ENCODE peak calls at places on chromosomes 5 and 9, in nine cellular contexts. One of them, this sample, is unnamed.

GRCh38 chr9:121399883-121400607 is 30.0 kb upstream of the STOM start:
- DNase-seq in RWPE1: peak
- DNase-seq in iris pigment epithelial cell: peak
- DNase-seq in NAMALWA: peak
- DNase-seq in head of caudate nucleus: no peak
- DNase-seq in CD8-positive, alpha-beta T cell: peak
- DNase-seq in colonic mucosa: no peak
- DNase-seq in GDM1: peak
- DNase-seq in M059J: peak
- DNase-seq in this sample: peak

GRCh38 chr5:86644843-86645242 is 27.1 kb downstream of the COX7C start:
- DNase-seq in RWPE1: no peak
- DNase-seq in iris pigment epithelial cell: no peak
- DNase-seq in NAMALWA: no peak
- DNase-seq in head of caudate nucleus: no peak
- DNase-seq in CD8-positive, alpha-beta T cell: no peak
- DNase-seq in colonic mucosa: no peak
- DNase-seq in GDM1: no peak
- DNase-seq in M059J: no peak
- DNase-seq in this sample: no peak

GRCh38 chr5:17289681-17290619 is 72.5 kb downstream of the BASP1 start:
- DNase-seq in RWPE1: no peak
- DNase-seq in iris pigment epithelial cell: peak
- DNase-seq in NAMALWA: no peak
- DNase-seq in head of caudate nucleus: no peak
- DNase-seq in CD8-positive, alpha-beta T cell: no peak
- DNase-seq in colonic mucosa: no peak
- DNase-seq in GDM1: no peak
- DNase-seq in M059J: peak
- DNase-seq in this sample: no peak

GRCh38 chr9:128718047-128718446 is 5.9 kb downstream of the ZDHHC12 start:
- DNase-seq in RWPE1: no peak
- DNase-seq in iris pigment epithelial cell: no peak
- DNase-seq in NAMALWA: no peak
- DNase-seq in head of caudate nucleus: no peak
- DNase-seq in CD8-positive, alpha-beta T cell: no peak
- DNase-seq in colonic mucosa: no peak
- DNase-seq in GDM1: no peak
- DNase-seq in M059J: no peak
- DNase-seq in this sample: no peak

GRCh38 chr9:83583151-83584014 is 39.6 kb upstream of the IDNK start:
- DNase-seq in RWPE1: peak
- DNase-seq in iris pigment epithelial cell: peak
- DNase-seq in NAMALWA: peak
- DNase-seq in head of caudate nucleus: peak
- DNase-seq in CD8-positive, alpha-beta T cell: peak
- DNase-seq in colonic mucosa: peak
- DNase-seq in GDM1: no peak
- DNase-seq in M059J: peak
- DNase-seq in this sample: no peak

GRCh38 chr9:130150779-130151381 is 21.3 kb upstream of the NCS1 start:
- DNase-seq in RWPE1: no peak
- DNase-seq in iris pigment epithelial cell: peak
- DNase-seq in NAMALWA: no peak
- DNase-seq in head of caudate nucleus: no peak
- DNase-seq in CD8-positive, alpha-beta T cell: no peak
- DNase-seq in colonic mucosa: no peak
- DNase-seq in GDM1: no peak
- DNase-seq in M059J: peak
- DNase-seq in this sample: no peak

GRCh38 chr9:77667151-77667550 is 19.0 kb upstream of the GNA14 start:
- DNase-seq in RWPE1: no peak
- DNase-seq in iris pigment epithelial cell: no peak
- DNase-seq in NAMALWA: no peak
- DNase-seq in head of caudate nucleus: no peak
- DNase-seq in CD8-positive, alpha-beta T cell: no peak
- DNase-seq in colonic mucosa: no peak
- DNase-seq in GDM1: no peak
- DNase-seq in M059J: no peak
- DNase-seq in this sample: no peak

GRCh38 chr5:76402251-76402879 is 720 bp upstream of the IQGAP2 start:
- DNase-seq in RWPE1: peak
- DNase-seq in iris pigment epithelial cell: peak
- DNase-seq in NAMALWA: peak
- DNase-seq in head of caudate nucleus: no peak
- DNase-seq in CD8-positive, alpha-beta T cell: peak
- DNase-seq in colonic mucosa: peak
- DNase-seq in GDM1: peak
- DNase-seq in M059J: no peak
- DNase-seq in this sample: no peak

GRCh38 chr9:121281614-121282291 is 13.8 kb downstream of the GSN start:
- DNase-seq in RWPE1: peak
- DNase-seq in iris pigment epithelial cell: peak
- DNase-seq in NAMALWA: no peak
- DNase-seq in head of caudate nucleus: no peak
- DNase-seq in CD8-positive, alpha-beta T cell: no peak
- DNase-seq in colonic mucosa: peak
- DNase-seq in GDM1: no peak
- DNase-seq in M059J: peak
- DNase-seq in this sample: no peak

GRCh38 chr5:171863928-171864327 is 78.3 kb downstream of the SMIM23 start:
- DNase-seq in RWPE1: peak
- DNase-seq in iris pigment epithelial cell: peak
- DNase-seq in NAMALWA: no peak
- DNase-seq in head of caudate nucleus: no peak
- DNase-seq in CD8-positive, alpha-beta T cell: no peak
- DNase-seq in colonic mucosa: no peak
- DNase-seq in GDM1: no peak
- DNase-seq in M059J: peak
- DNase-seq in this sample: no peak

GRCh38 chr9:88310310-88310980 is 77.8 kb upstream of the SPIN1 start:
- DNase-seq in RWPE1: no peak
- DNase-seq in iris pigment epithelial cell: peak
- DNase-seq in NAMALWA: no peak
- DNase-seq in head of caudate nucleus: no peak
- DNase-seq in CD8-positive, alpha-beta T cell: no peak
- DNase-seq in colonic mucosa: no peak
- DNase-seq in GDM1: peak
- DNase-seq in M059J: no peak
- DNase-seq in this sample: no peak

GRCh38 chr9:126400571-126400970 is 73.9 kb downstream of the MVB12B start:
- DNase-seq in RWPE1: no peak
- DNase-seq in iris pigment epithelial cell: no peak
- DNase-seq in NAMALWA: no peak
- DNase-seq in head of caudate nucleus: no peak
- DNase-seq in CD8-positive, alpha-beta T cell: no peak
- DNase-seq in colonic mucosa: no peak
- DNase-seq in GDM1: no peak
- DNase-seq in M059J: no peak
- DNase-seq in this sample: no peak

GRCh38 chr9:78132688-78133033 is 101.0 kb upstream of the GNAQ start:
- DNase-seq in RWPE1: no peak
- DNase-seq in iris pigment epithelial cell: peak
- DNase-seq in NAMALWA: peak
- DNase-seq in head of caudate nucleus: no peak
- DNase-seq in CD8-positive, alpha-beta T cell: no peak
- DNase-seq in colonic mucosa: no peak
- DNase-seq in GDM1: no peak
- DNase-seq in M059J: peak
- DNase-seq in this sample: no peak

GRCh38 chr5:156595132-156595787 is 254.8 kb upstream of the PPP1R2B start:
- DNase-seq in RWPE1: no peak
- DNase-seq in iris pigment epithelial cell: no peak
- DNase-seq in NAMALWA: no peak
- DNase-seq in head of caudate nucleus: no peak
- DNase-seq in CD8-positive, alpha-beta T cell: no peak
- DNase-seq in colonic mucosa: no peak
- DNase-seq in GDM1: no peak
- DNase-seq in M059J: no peak
- DNase-seq in this sample: no peak

GRCh38 chr9:128818839-128819715 is 777 bp downstream of the ENDOG start:
- DNase-seq in RWPE1: peak
- DNase-seq in iris pigment epithelial cell: no peak
- DNase-seq in NAMALWA: peak
- DNase-seq in head of caudate nucleus: peak
- DNase-seq in CD8-positive, alpha-beta T cell: peak
- DNase-seq in colonic mucosa: peak
- DNase-seq in GDM1: peak
- DNase-seq in M059J: peak
- DNase-seq in this sample: peak

GRCh38 chr9:3868012-3868411 is 342.2 kb upstream of the RFX3 start:
- DNase-seq in RWPE1: no peak
- DNase-seq in iris pigment epithelial cell: no peak
- DNase-seq in NAMALWA: no peak
- DNase-seq in head of caudate nucleus: no peak
- DNase-seq in CD8-positive, alpha-beta T cell: no peak
- DNase-seq in colonic mucosa: no peak
- DNase-seq in GDM1: no peak
- DNase-seq in M059J: peak
- DNase-seq in this sample: no peak

GRCh38 chr5:170268153-170268689 is 29.4 kb downstream of the LCP2 start:
- DNase-seq in RWPE1: no peak
- DNase-seq in iris pigment epithelial cell: no peak
- DNase-seq in NAMALWA: no peak
- DNase-seq in head of caudate nucleus: no peak
- DNase-seq in CD8-positive, alpha-beta T cell: no peak
- DNase-seq in colonic mucosa: no peak
- DNase-seq in GDM1: no peak
- DNase-seq in M059J: no peak
- DNase-seq in this sample: peak

GRCh38 chr5:102811962-102812361 is 56.9 kb downstream of the PAM start:
- DNase-seq in RWPE1: peak
- DNase-seq in iris pigment epithelial cell: peak
- DNase-seq in NAMALWA: no peak
- DNase-seq in head of caudate nucleus: no peak
- DNase-seq in CD8-positive, alpha-beta T cell: no peak
- DNase-seq in colonic mucosa: peak
- DNase-seq in GDM1: no peak
- DNase-seq in M059J: peak
- DNase-seq in this sample: no peak

GRCh38 chr9:21137020-21137419 is 4.6 kb downstream of the IFNW1 start:
- DNase-seq in RWPE1: no peak
- DNase-seq in iris pigment epithelial cell: no peak
- DNase-seq in NAMALWA: no peak
- DNase-seq in head of caudate nucleus: no peak
- DNase-seq in CD8-positive, alpha-beta T cell: no peak
- DNase-seq in colonic mucosa: no peak
- DNase-seq in GDM1: no peak
- DNase-seq in M059J: no peak
- DNase-seq in this sample: no peak

GRCh38 chr9:105620996-105621395 is 41.3 kb upstream of the TAL2 start:
- DNase-seq in RWPE1: no peak
- DNase-seq in iris pigment epithelial cell: no peak
- DNase-seq in NAMALWA: no peak
- DNase-seq in head of caudate nucleus: no peak
- DNase-seq in CD8-positive, alpha-beta T cell: no peak
- DNase-seq in colonic mucosa: no peak
- DNase-seq in GDM1: no peak
- DNase-seq in M059J: no peak
- DNase-seq in this sample: no peak

GRCh38 chr5:173570321-173571090 is 45.9 kb downstream of the BOD1 start:
- DNase-seq in RWPE1: no peak
- DNase-seq in iris pigment epithelial cell: no peak
- DNase-seq in NAMALWA: no peak
- DNase-seq in head of caudate nucleus: no peak
- DNase-seq in CD8-positive, alpha-beta T cell: no peak
- DNase-seq in colonic mucosa: no peak
- DNase-seq in GDM1: no peak
- DNase-seq in M059J: no peak
- DNase-seq in this sample: no peak

GRCh38 chr5:5483880-5484595 is 61.6 kb downstream of the ICE1 start:
- DNase-seq in RWPE1: no peak
- DNase-seq in iris pigment epithelial cell: peak
- DNase-seq in NAMALWA: no peak
- DNase-seq in head of caudate nucleus: no peak
- DNase-seq in CD8-positive, alpha-beta T cell: no peak
- DNase-seq in colonic mucosa: no peak
- DNase-seq in GDM1: no peak
- DNase-seq in M059J: no peak
- DNase-seq in this sample: no peak

GRCh38 chr9:89880721-89881120 is 275.9 kb downstream of the GADD45G start:
- DNase-seq in RWPE1: no peak
- DNase-seq in iris pigment epithelial cell: no peak
- DNase-seq in NAMALWA: peak
- DNase-seq in head of caudate nucleus: no peak
- DNase-seq in CD8-positive, alpha-beta T cell: no peak
- DNase-seq in colonic mucosa: no peak
- DNase-seq in GDM1: no peak
- DNase-seq in M059J: no peak
- DNase-seq in this sample: no peak

This sample was measured in CD4-positive, alpha-beta memory T cell.